ENCODE peak calls at places on chromosomes 11 and 22, in seven cellular contexts. K is left ventricle myocardium inferior; V is brain microvascular endothelial cell; W is stimulated activated CD4-positive, alpha-beta T cell treated with anti-CD3 and anti-CD28 coated beads, Interleukin-2, amount 100 ng/mL, for 48 hours; I is psoas muscle; C is fibroblast of pulmonary artery; D is foreskin fibroblast. B is an unnamed sample.

GRCh38 chr11:67304511-67305113 is 1.3 kb downstream of the SSH3 start:
- DNase-seq in K (no peak), V (no peak), W (no peak), I (no peak), C (no peak), D (no peak), B (no peak)

GRCh38 chr11:115819014-115819413 is 314.8 kb upstream of the CADM1 start:
- DNase-seq in K (no peak), V (no peak), W (no peak), I (no peak), C (no peak), D (no peak), B (no peak)

GRCh38 chr11:57493507-57494503 is 21.7 kb downstream of the SLC43A1 start:
- DNase-seq in K (peak), V (no peak), W (peak), I (peak), C (peak), D (no peak), B (peak)

GRCh38 chr11:118201966-118202365 is 22.8 kb downstream of the JAML start:
- DNase-seq in K (no peak), V (no peak), W (no peak), I (no peak), C (no peak), D (no peak), B (no peak)

GRCh38 chr22:43039800-43040199 is 24.9 kb upstream of the PACSIN2 start:
- DNase-seq in K (no peak), V (no peak), W (no peak), I (no peak), C (no peak), D (no peak), B (no peak)

GRCh38 chr22:40058265-40058664 is 63.5 kb downstream of the FAM83F start:
- DNase-seq in K (no peak), V (no peak), W (peak), I (no peak), C (no peak), D (no peak), B (no peak)

GRCh38 chr11:117833401-117833891 is 8.9 kb upstream of the FXYD2 start:
- DNase-seq in K (no peak), V (no peak), W (no peak), I (peak), C (no peak), D (no peak), B (no peak)

GRCh38 chr22:25668437-25668836 is 73.6 kb upstream of the MYO18B start:
- DNase-seq in K (no peak), V (no peak), W (no peak), I (peak), C (peak), D (peak), B (no peak)

GRCh38 chr22:38490915-38491314 is 15.2 kb downstream of the DDX17 start:
- DNase-seq in K (peak), V (peak), W (no peak), I (peak), C (peak), D (peak), B (no peak)

GRCh38 chr22:37545703-37546435 is 14.4 kb upstream of the CDC42EP1 start:
- DNase-seq in K (peak), V (peak), W (no peak), I (peak), C (peak), D (peak), B (no peak)

GRCh38 chr11:118079507-118079906 is 2.6 kb downstream of the TMPRSS4 start:
- DNase-seq in K (no peak), V (no peak), W (no peak), I (no peak), C (no peak), D (no peak), B (no peak)

GRCh38 chr11:66743271-66743968 is 14.4 kb upstream of the SPTBN2 start:
- DNase-seq in K (no peak), V (no peak), W (no peak), I (no peak), C (no peak), D (no peak), B (no peak)

GRCh38 chr11:4466168-4466891 is 16.1 kb upstream of the OR52K1 start:
- DNase-seq in K (no peak), V (no peak), W (no peak), I (no peak), C (no peak), D (no peak), B (no peak)

GRCh38 chr22:27556371-27556770 is 245.2 kb downstream of the MN1 start:
- DNase-seq in K (no peak), V (no peak), W (no peak), I (no peak), C (no peak), D (no peak), B (no peak)

GRCh38 chr22:30425616-30426394 is at the start of gene MTFP1:
- DNase-seq in K (peak), V (peak), W (peak), I (peak), C (peak), D (peak), B (peak)

GRCh38 chr11:121572581-121573059 is 119.9 kb upstream of the SORL1-AS1 start:
- DNase-seq in K (no peak), V (no peak), W (no peak), I (no peak), C (no peak), D (no peak), B (no peak)

B was measured in activated B cell treated with CpG ODN at 0.5 μM for 24 hours.